ENCODE peak calls at places on chromosomes 3 and 15, in seven cellular contexts. L is B cell, Z is BJ, F is natural killer cell, D is ovary, O is GM12864, X is cardiac fibroblast. K is an unnamed sample.

GRCh38 chr15:40155270-40155910 is 5.5 kb upstream of the BUB1B start:
- DNase-seq in L (no peak), Z (no peak), F (no peak), D (no peak), O (no peak), X (no peak), K (peak)

GRCh38 chr3:113018461-113019181 is 27.8 kb downstream of the GTPBP8 start:
- DNase-seq in L (peak), Z (no peak), F (no peak), D (no peak), O (no peak), X (peak), K (no peak)

GRCh38 chr15:89198196-89198595 is 23.2 kb downstream of the RLBP1 start:
- DNase-seq in L (no peak), Z (no peak), F (no peak), D (no peak), O (no peak), X (no peak), K (no peak)

GRCh38 chr15:72540606-72541237 is 66.6 kb downstream of the ARIH1 start:
- DNase-seq in L (no peak), Z (no peak), F (no peak), D (no peak), O (no peak), X (no peak), K (no peak)

GRCh38 chr3:112776000-112776399 is 70.7 kb downstream of the CD200R1L start:
- DNase-seq in L (peak), Z (no peak), F (no peak), D (no peak), O (no peak), X (no peak), K (no peak)

GRCh38 chr3:114380233-114380645 is 86.4 kb downstream of the TIGIT start:
- DNase-seq in L (no peak), Z (peak), F (no peak), D (peak), O (no peak), X (peak), K (no peak)

GRCh38 chr15:73934281-73934680 is 8.0 kb downstream of the LOXL1 start:
- DNase-seq in L (no peak), Z (no peak), F (no peak), D (no peak), O (no peak), X (no peak), K (no peak)

GRCh38 chr3:153599685-153600084 is 437.7 kb downstream of the RAP2B start:
- DNase-seq in L (no peak), Z (peak), F (no peak), D (no peak), O (no peak), X (peak), K (no peak)

GRCh38 chr15:80233511-80234080 is 18.4 kb downstream of the CTXND1 start:
- DNase-seq in L (no peak), Z (no peak), F (no peak), D (no peak), O (no peak), X (no peak), K (no peak)

GRCh38 chr3:10964537-10965167 is 27.9 kb upstream of the SLC6A1 start:
- DNase-seq in L (no peak), Z (no peak), F (no peak), D (no peak), O (no peak), X (no peak), K (no peak)

GRCh38 chr3:101531473-101532086 is 18.6 kb upstream of the SENP7 start:
- DNase-seq in L (no peak), Z (no peak), F (no peak), D (no peak), O (no peak), X (peak), K (no peak)

GRCh38 chr3:172591876-172592771 is 68.9 kb upstream of the TNFSF10 start:
- DNase-seq in L (peak), Z (no peak), F (peak), D (no peak), O (peak), X (no peak), K (peak)

GRCh38 chr3:4588410-4588809 is 95.3 kb downstream of the ITPR1 start:
- DNase-seq in L (no peak), Z (no peak), F (no peak), D (no peak), O (no peak), X (no peak), K (peak)

GRCh38 chr3:125594581-125595011 is 701 bp downstream of the OSBPL11 start:
- DNase-seq in L (no peak), Z (peak), F (no peak), D (peak), O (no peak), X (no peak), K (no peak)

GRCh38 chr3:184466413-184466960 is 86.6 kb downstream of the CHRD start:
- DNase-seq in L (peak), Z (no peak), F (no peak), D (peak), O (no peak), X (peak), K (no peak)

GRCh38 chr3:156816794-156817741 is 9.1 kb upstream of the LEKR1 start:
- DNase-seq in L (peak), Z (peak), F (peak), D (peak), O (peak), X (peak), K (peak)

GRCh38 chr15:101489236-101489632 is 273 bp downstream of the PCSK6 start:
- DNase-seq in L (no peak), Z (no peak), F (no peak), D (no peak), O (no peak), X (peak), K (peak)
- TF ChIP-seq CTCF in L (no peak), Z (no peak), F (no peak), D (no peak), O (no peak), X (no peak), K (peak)

DNA sequence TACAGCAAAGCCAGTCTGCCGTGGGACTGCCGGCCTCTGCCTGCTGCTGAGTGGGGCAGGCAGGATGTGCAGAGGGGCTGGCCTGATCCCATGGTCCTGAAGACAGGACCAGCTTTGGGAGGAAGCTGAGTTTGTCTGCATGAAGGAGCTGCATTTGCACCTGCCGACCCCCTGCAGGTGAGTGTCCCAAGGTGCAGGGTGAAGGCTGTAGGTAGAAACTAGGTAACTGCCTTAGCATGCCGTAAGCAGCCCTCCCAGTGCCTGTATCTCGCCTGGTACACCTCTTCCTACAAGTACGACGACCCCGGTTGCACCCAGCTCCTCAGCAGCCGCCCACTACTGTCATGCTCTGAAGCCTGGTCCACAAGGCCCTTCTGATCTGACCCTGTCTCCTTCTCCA is 34.9 kb downstream of the AMOTL2 start:
- DNase-seq in L (no peak), Z (no peak), F (no peak), D (no peak), O (no peak), X (no peak), K (no peak)
- TF ChIP-seq CTCF in L (no peak), Z (no peak), F (no peak), D (no peak), O (peak), X (no peak), K (no peak)

GRCh38 chr15:65008989-65009388 is 19.3 kb upstream of the SPG21 start:
- DNase-seq in L (peak), Z (no peak), F (no peak), D (no peak), O (no peak), X (peak), K (no peak)
- TF ChIP-seq CTCF in L (peak), Z (no peak), F (no peak), D (no peak), O (peak), X (no peak), K (peak)

DNA sequence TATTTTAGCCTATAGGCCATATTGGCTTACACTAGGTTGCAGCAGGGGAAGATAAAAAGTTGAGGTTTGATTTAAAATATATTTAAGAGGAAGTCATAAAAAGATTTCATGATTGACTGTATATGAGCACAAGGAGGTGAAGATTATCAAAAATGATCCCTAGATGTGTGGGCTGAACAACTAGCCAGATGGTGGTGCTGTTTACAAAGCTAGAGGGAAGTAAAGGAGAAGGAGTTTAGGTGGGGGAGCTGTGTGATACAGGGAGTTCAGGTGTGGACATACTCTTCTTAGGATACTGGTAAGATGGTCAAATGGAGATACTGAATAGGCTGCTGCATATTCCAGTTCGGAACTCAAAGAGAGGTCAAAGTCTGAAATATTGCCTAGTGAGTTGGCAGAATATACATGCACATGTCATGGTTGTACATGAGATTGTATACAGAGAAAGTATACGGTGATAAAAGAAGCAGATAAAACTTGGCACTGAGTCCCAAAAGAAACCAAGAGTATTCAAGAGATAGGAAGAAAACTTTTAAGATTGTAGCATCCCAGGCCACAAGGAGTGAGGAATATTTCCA is 727.8 kb downstream of the NLGN1 start:
- DNase-seq in L (no peak), Z (no peak), F (no peak), D (no peak), O (no peak), X (peak), K (no peak)
- TF ChIP-seq CTCF in L (no peak), Z (peak), F (no peak), D (no peak), O (no peak), X (peak), K (peak)

DNA sequence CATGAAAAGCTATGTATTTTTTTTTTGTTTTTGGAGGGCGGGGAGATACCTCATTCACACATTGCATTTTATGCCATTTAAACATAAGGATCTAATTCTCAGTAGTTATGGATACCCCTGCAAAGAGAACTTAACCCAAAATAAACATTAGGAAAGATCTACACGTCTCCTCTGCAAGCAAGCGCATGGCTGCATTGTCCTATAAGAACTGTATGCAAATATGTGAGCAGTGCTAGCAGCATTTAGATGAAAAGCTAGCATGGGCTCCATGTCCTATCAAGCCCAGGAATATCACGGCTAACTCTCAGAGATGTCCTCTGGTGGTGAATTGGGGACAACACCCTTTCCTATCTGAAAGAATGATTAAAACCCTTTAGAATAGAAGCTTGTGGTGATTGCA is 292.8 kb downstream of the MEX3B start:
- DNase-seq in L (no peak), Z (no peak), F (no peak), D (no peak), O (no peak), X (peak), K (no peak)
- TF ChIP-seq CTCF in L (no peak), Z (no peak), F (no peak), D (no peak), O (no peak), X (no peak), K (no peak)

GRCh38 chr3:183213941-183214612 is 39.0 kb upstream of the B3GNT5 start:
- DNase-seq in L (no peak), Z (no peak), F (no peak), D (no peak), O (no peak), X (no peak), K (no peak)

GRCh38 chr3:183212096-183212495 is 41.0 kb upstream of the B3GNT5 start:
- DNase-seq in L (no peak), Z (no peak), F (no peak), D (no peak), O (no peak), X (no peak), K (no peak)

GRCh38 chr3:183211390-183211789 is 41.7 kb upstream of the B3GNT5 start:
- DNase-seq in L (no peak), Z (no peak), F (no peak), D (no peak), O (no peak), X (no peak), K (no peak)

GRCh38 chr3:183213415-183213814 is 39.6 kb upstream of the B3GNT5 start:
- DNase-seq in L (no peak), Z (no peak), F (no peak), D (no peak), O (no peak), X (no peak), K (no peak)

DNA sequence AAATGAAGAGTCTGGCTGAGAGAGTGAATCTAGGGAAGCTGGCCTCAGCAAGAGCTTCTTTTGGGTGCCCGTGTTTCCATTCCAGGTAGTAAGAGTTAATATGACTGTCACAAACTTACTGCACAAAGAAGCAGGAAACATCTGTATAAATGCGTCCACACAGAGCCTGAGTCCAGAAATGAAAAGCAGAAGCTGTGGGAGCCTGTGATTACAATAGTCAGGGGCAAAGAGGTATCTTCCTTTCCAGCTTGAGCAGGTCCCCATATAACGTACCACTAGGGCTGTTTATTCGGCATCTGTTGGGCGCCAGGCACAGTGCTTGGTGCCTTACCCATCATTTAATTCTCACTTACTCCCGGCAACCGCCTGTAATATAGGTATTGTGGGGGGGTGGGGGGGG is 40.5 kb upstream of the B3GNT5 start:
- DNase-seq in L (peak), Z (no peak), F (no peak), D (no peak), O (no peak), X (no peak), K (no peak)
- TF ChIP-seq CTCF in L (no peak), Z (no peak), F (no peak), D (no peak), O (no peak), X (no peak), K (no peak)

K was measured in GM10248.